ENCODE peak calls at places on chromosome 19, in five cellular contexts. C, I, F, S and L are unnamed samples.

GRCh38 chr19:46537136-46538097 is 41.8 kb upstream of the PNMA8B start:
- DNase-seq in I (no peak), F (peak), C (peak), S (no peak), L (peak)

GRCh38 chr19:19213822-19214558 is 2.2 kb downstream of the NCAN start:
- DNase-seq in S (no peak), F (no peak), I (no peak), C (no peak), L (no peak)

GRCh38 chr19:46367434-46367833 is 20.5 kb downstream of the PPP5C start:
- DNase-seq in C (no peak), I (no peak), S (no peak), F (no peak), L (no peak)

GRCh38 chr19:1512671-1513491 is at the start of gene ADAMTSL5:
- DNase-seq in S (no peak), C (peak), F (peak), I (no peak), L (no peak)

GRCh38 chr19:55549500-55550320 is 4.4 kb upstream of the SBK3 start:
- DNase-seq in C (no peak), I (peak), F (no peak), S (no peak), L (no peak)

GRCh38 chr19:41263042-41263849 is 926 bp upstream of the HNRNPUL1 start:
- DNase-seq in I (no peak), F (peak), S (peak), C (peak), L (peak)

GRCh38 chr19:48656840-48657474 is 11.0 kb upstream of the CA11 start:
- DNase-seq in C (no peak), F (no peak), S (no peak), I (peak), L (no peak)

GRCh38 chr19:10043286-10043927 is 30.1 kb downstream of the RDH8 start:
- DNase-seq in C (no peak), F (no peak), I (no peak), S (no peak), L (peak)

GRCh38 chr19:912181-913079 is 589 bp downstream of the R3HDM4 start:
- DNase-seq in C (peak), F (no peak), S (no peak), I (no peak), L (no peak)

GRCh38 chr19:35704218-35704617 is at the start of gene ZBTB32:
- DNase-seq in I (no peak), F (no peak), S (no peak), C (no peak), L (no peak)

GRCh38 chr19:30228113-30228725 is 144.0 kb upstream of the ZNF536 start:
- DNase-seq in I (no peak), C (no peak), S (no peak), F (no peak), L (no peak)

GRCh38 chr19:47996230-47996727 is 1.8 kb downstream of the ELSPBP1 start:
- DNase-seq in I (no peak), C (no peak), F (no peak), S (no peak), L (no peak)

GRCh38 chr19:19493841-19494546 is 21.4 kb downstream of the TSSK6 start:
- DNase-seq in F (no peak), C (no peak), I (no peak), S (no peak), L (no peak)

GRCh38 chr19:8659905-8660304 is 29.5 kb downstream of the NFILZ start:
- DNase-seq in I (no peak), C (no peak), F (no peak), S (no peak), L (no peak)

GRCh38 chr19:907183-907853 is 5.7 kb downstream of the R3HDM4 start:
- DNase-seq in F (no peak), C (peak), S (no peak), I (no peak), L (no peak)

GRCh38 chr19:3073931-3074595 is 11.8 kb upstream of the TLE5 start:
- DNase-seq in S (no peak), C (no peak), I (no peak), F (no peak), L (no peak)

GRCh38 chr19:405138-405965 is 3.6 kb downstream of the C2CD4C start:
- DNase-seq in I (no peak), C (no peak), S (no peak), F (no peak), L (no peak)